ENCODE peak calls at places on chromosome 21, in eight cellular contexts. R is spleen; B is uterus; O is thoracic aorta; E is naive thymus-derived CD4-positive, alpha-beta T cell; Q is right cardiac atrium; T is hepatocyte; F is prostate gland. S is an unnamed sample. For H3K27me3, the result is how much of the 10 kb centered on the place peaks cover.

GRCh38 chr21:17053321-17053720 is 459.5 kb upstream of the CXADR start:
- DNase-seq in R (no peak), B (no peak), O (no peak), E (no peak), Q (no peak), T (no peak), F (no peak), S (no peak)

GRCh38 chr21:29151937-29152336 is 21.5 kb downstream of the MAP3K7CL start:
- DNase-seq in R (no peak), B (no peak), O (no peak), E (no peak), Q (no peak), T (no peak), F (no peak), S (no peak)

GRCh38 chr21:28127390-28127789 is 865.3 kb downstream of the LTN1 start:
- DNase-seq in R (no peak), B (no peak), O (no peak), E (no peak), Q (no peak), T (no peak), F (no peak), S (no peak)

GRCh38 chr21:38081663-38082062 is 165.4 kb upstream of the KCNJ6 start:
- DNase-seq in R (no peak), B (no peak), O (no peak), E (no peak), Q (no peak), T (no peak), F (no peak), S (no peak)

GRCh38 chr21:26405071-26405470 is 168.0 kb downstream of the CYYR1 start:
- DNase-seq in R (no peak), B (no peak), O (no peak), E (no peak), Q (no peak), T (peak), F (no peak), S (no peak)

GRCh38 chr21:27047331-27048314 is 80.7 kb upstream of the ADAMTS5 start:
- DNase-seq in R (no peak), B (no peak), O (no peak), E (no peak), Q (no peak), T (peak), F (no peak), S (no peak)

GRCh38 chr21:26405735-26406361 is 167.2 kb downstream of the CYYR1 start:
- DNase-seq in R (no peak), B (no peak), O (no peak), E (no peak), Q (no peak), T (peak), F (no peak), S (no peak)

GRCh38 chr21:39016740-39017315 is 166.4 kb downstream of the PSMG1 start:
- DNase-seq in R (peak), B (no peak), O (no peak), E (no peak), Q (peak), T (no peak), F (no peak), S (no peak)

GRCh38 chr21:29656504-29657227 is 283.1 kb downstream of the GRIK1 start:
- DNase-seq in R (no peak), B (no peak), O (no peak), E (no peak), Q (no peak), T (no peak), F (no peak), S (no peak)

GRCh38 chr21:29664615-29665014 is 275.2 kb downstream of the GRIK1 start:
- DNase-seq in R (no peak), B (no peak), O (no peak), E (no peak), Q (no peak), T (no peak), F (no peak), S (no peak)

GRCh38 chr21:39874759-39875158 is 7.5 kb downstream of the PCP4 start:
- DNase-seq in R (no peak), B (no peak), O (no peak), E (no peak), Q (no peak), T (no peak), F (no peak), S (no peak)

GRCh38 chr21:29258626-29259335 is 39.9 kb upstream of the BACH1 start:
- DNase-seq in R (no peak), B (no peak), O (no peak), E (no peak), Q (no peak), T (no peak), F (peak), S (no peak)

GRCh38 chr21:42632771-42633690 is 20.4 kb upstream of the PDE9A start:
- DNase-seq in R (peak), B (no peak), O (no peak), E (no peak), Q (no peak), T (no peak), F (no peak), S (no peak)

GRCh38 chr21:39581414-39581813 is 31.3 kb upstream of the B3GALT5 start:
- DNase-seq in R (no peak), B (no peak), O (no peak), E (no peak), Q (no peak), T (no peak), F (no peak), S (peak)

GRCh38 chr21:23812485-23812884 is 1794.8 kb downstream of the MRPL39 start:
- DNase-seq in R (no peak), B (no peak), O (no peak), E (no peak), Q (no peak), T (no peak), F (no peak), S (no peak)

GRCh38 chr21:24290151-24290833 is 1317.0 kb downstream of the MRPL39 start:
- DNase-seq in R (no peak), B (no peak), O (no peak), E (peak), Q (no peak), T (no peak), F (no peak), S (no peak)

GRCh38 chr21:29304577-29304976 is 5.9 kb downstream of the BACH1 start:
- DNase-seq in R (no peak), B (no peak), O (no peak), E (no peak), Q (no peak), T (no peak), F (no peak), S (no peak)

GRCh38 chr21:34180826-34181359 is 107.5 kb downstream of the MRPS6 start:
- DNase-seq in R (no peak), B (no peak), O (no peak), E (no peak), Q (peak), T (no peak), F (no peak), S (peak)
- H3K4me3 ChIP-seq in R (no peak), B (no peak), O (peak), E (no peak), Q (peak), T (no peak), F (no peak), S (no peak)

DNA sequence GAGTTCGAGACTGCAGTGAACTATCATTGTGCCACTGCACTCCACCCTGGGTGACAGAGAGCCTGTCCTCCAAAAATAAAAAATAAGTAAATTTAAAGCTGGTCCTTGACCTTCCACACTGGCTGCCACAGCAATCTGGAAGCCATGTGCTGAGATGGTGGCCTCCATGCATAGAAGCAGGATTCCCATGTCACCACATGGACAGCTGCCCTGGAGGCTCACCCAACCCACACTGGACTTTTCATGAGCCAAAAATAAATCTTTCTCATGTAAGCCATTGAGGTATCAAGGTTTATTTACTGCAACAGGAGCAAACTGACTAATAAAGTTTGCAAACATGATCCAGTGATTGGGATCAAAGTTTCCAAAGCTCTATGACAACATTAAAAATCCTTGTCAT is 88.5 kb downstream of the SETD4 start:
- DNase-seq in R (no peak), B (no peak), O (no peak), E (no peak), Q (no peak), T (no peak), F (no peak), S (no peak)
- H3K27me3 ChIP-seq in R (under half), B (under half), O (under half), E (under half), Q (under half), T (under half), F (under half), S (under half)

DNA sequence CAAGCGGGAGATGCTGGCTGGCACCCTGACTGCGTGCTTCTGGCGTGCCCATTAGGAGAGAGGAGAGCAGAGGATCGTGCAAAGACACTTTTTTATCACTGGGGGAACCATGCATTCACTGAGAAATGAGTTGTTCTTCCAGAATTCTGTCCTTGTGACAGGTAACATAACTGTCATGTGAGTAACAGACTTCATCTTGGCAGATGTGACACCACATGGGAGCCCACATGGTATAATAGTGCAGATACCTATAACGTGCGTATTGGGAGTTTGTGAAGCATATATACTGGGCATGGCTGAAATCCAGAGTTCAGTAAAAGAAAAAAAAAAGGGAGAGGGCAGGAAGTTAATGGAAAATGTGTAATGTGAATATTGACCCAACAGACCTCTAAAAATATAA is 159.6 kb upstream of the BACE2 start:
- DNase-seq in R (no peak), B (no peak), O (no peak), E (no peak), Q (no peak), T (no peak), F (no peak), S (no peak)
- H3K4me3 ChIP-seq in R (no peak), B (no peak), O (no peak), E (no peak), Q (no peak), T (no peak), F (no peak), S (no peak)

GRCh38 chr21:45356251-45356650 is 48.7 kb upstream of the COL18A1 start:
- DNase-seq in R (no peak), B (no peak), O (no peak), E (no peak), Q (no peak), T (no peak), F (no peak), S (peak)
- H3K27me3 ChIP-seq in R (under half), B (under half), O (under half), E (under half), Q (under half), T (under half), F (under half), S (under half)

GRCh38 chr21:15732996-15733329 is 3.2 kb downstream of the USP25 start:
- DNase-seq in R (no peak), B (no peak), O (no peak), E (no peak), Q (no peak), T (no peak), F (no peak), S (no peak)
- H3K4me3 ChIP-seq in R (no peak), B (peak), O (peak), E (peak), Q (peak), T (peak), F (no peak), S (no peak)

DNA sequence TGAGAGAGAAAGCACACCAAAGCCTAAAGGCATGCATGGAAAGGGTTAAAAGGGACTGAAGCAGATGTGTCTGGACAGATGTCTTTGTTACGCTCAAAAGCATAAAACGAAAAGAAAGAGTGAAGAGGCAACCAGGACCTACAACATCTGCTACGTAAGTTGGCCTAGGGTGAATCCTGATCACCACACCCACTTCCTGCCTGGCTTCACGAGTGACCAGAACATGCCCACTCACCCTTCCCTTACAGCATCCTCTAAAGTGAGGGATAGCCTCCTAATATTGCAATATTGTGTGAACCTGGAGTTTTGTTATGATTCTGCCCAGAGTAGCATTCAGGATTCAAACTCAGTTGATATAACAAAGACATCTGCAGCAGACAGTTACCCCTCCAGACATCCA is 10.6 kb upstream of the OLIG2 start:
- DNase-seq in R (no peak), B (no peak), O (no peak), E (no peak), Q (no peak), T (no peak), F (no peak), S (no peak)
- H3K27me3 ChIP-seq in R (under half), B (under half), O (under half), E (under half), Q (under half), T (half or more), F (under half), S (under half)

GRCh38 chr21:34075099-34075425 is 1.7 kb downstream of the MRPS6 start:
- DNase-seq in R (no peak), B (no peak), O (no peak), E (no peak), Q (no peak), T (no peak), F (no peak), S (no peak)
- H3K4me3 ChIP-seq in R (no peak), B (no peak), O (peak), E (peak), Q (peak), T (peak), F (peak), S (no peak)

DNA sequence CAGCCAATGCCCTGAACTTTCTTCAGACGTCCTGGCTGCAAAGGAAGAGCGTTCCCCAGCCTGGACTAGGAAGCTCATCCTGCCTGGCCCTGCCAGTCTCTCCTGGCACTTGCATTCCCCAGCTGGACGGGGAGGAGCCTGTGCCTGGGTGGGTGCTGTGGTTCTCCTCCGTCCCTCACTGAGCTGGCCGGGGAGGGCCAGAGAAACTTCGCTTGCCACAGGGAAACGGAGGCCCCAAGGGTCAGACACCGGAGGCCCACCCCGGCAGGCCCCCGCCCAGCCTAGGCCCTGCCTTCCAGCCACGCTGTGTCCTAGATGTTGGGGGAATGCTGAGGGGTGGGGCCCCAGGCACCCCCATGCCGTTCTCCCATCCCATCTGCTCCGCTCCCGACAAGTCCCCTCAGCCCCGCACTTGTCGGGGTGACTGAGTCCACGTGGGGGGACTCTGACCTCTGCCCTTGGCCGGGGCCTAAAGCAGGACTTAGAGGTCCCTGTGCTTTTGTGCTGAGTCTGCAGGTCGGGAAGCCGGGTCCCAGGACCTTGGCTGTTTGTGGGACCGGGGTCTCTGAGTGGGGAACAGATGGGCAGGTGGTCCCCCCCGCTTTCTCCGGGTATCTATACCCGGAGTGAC is 4.8 kb downstream of the FTCD start:
- DNase-seq in R (peak), B (no peak), O (no peak), E (no peak), Q (peak), T (no peak), F (no peak), S (peak)
- H3K27me3 ChIP-seq in R (under half), B (under half), O (under half), E (under half), Q (under half), T (under half), F (under half), S (under half)

GRCh38 chr21:43811262-43812105 is 22.1 kb downstream of the RRP1 start:
- DNase-seq in R (no peak), B (no peak), O (no peak), E (no peak), Q (peak), T (no peak), F (no peak), S (no peak)
- H3K4me3 ChIP-seq in R (no peak), B (no peak), O (peak), E (no peak), Q (no peak), T (no peak), F (no peak), S (no peak)

S was measured in H7.